ENCODE peak calls at places on chromosomes 5 and 9, in four cellular contexts. B is endothelial cell, R is AG04450, Z is RWPE2. M is an unnamed sample.

GRCh38 chr5:87421307-87421706 is 8.6 kb upstream of the CCNH start:
- DNase-seq in Z (no peak), R (no peak), B (no peak), M (no peak)

GRCh38 chr5:168607946-168608345 is 28.8 kb upstream of the PANK3 start:
- DNase-seq in R (no peak), Z (no peak), B (no peak), M (no peak)

GRCh38 chr9:134635431-134636141 is 6.0 kb upstream of the COL5A1 start:
- DNase-seq in B (no peak), R (no peak), Z (peak), M (no peak)

GRCh38 chr5:169785731-169786130 is 148.7 kb downstream of the DOCK2 start:
- DNase-seq in B (no peak), R (no peak), Z (no peak), M (no peak)

GRCh38 chr9:132577119-132577518 is 5.3 kb upstream of the BARHL1 start:
- DNase-seq in B (no peak), Z (no peak), R (no peak), M (no peak)

GRCh38 chr5:73532195-73532594 is 33.2 kb downstream of the ANKRA2 start:
- DNase-seq in R (no peak), Z (no peak), B (no peak), M (no peak)

GRCh38 chr9:91500509-91501011 is 76.9 kb upstream of the NFIL3 start:
- DNase-seq in B (no peak), R (peak), Z (no peak), M (no peak)

GRCh38 chr5:1110930-1111726 is 735 bp downstream of the SLC12A7 start:
- DNase-seq in B (peak), R (no peak), Z (no peak), M (no peak)

GRCh38 chr9:76394896-76395244 is 644 bp upstream of the RFK start:
- DNase-seq in B (peak), Z (no peak), R (no peak), M (no peak)

GRCh38 chr5:179345429-179346321 is at the start of gene ADAMTS2:
- DNase-seq in R (no peak), Z (no peak), B (no peak), M (peak)

GRCh38 chr5:179839328-179840256 is 18.9 kb downstream of the SQSTM1 start:
- DNase-seq in B (no peak), Z (no peak), R (no peak), M (no peak)

GRCh38 chr9:119289740-119290139 is 79.5 kb downstream of the BRINP1 start:
- DNase-seq in R (no peak), Z (no peak), B (peak), M (peak)

GRCh38 chr9:126149661-126150060 is 177.0 kb upstream of the MVB12B start:
- DNase-seq in R (no peak), Z (no peak), B (peak), M (no peak)

GRCh38 chr9:118473527-118473926 is 769.3 kb downstream of the TLR4 start:
- DNase-seq in R (no peak), Z (no peak), B (no peak), M (no peak)

GRCh38 chr5:125412051-125412560 is 665.7 kb upstream of the ZNF608 start:
- DNase-seq in R (no peak), B (no peak), Z (no peak), M (no peak)

GRCh38 chr9:128802482-128802881 is 15.4 kb downstream of the TBC1D13 start:
- DNase-seq in R (no peak), Z (no peak), B (no peak), M (no peak)

GRCh38 chr5:132777209-132778069 is at the start of gene SEPTIN8:
- DNase-seq in Z (no peak), R (no peak), B (peak), M (peak)

GRCh38 chr9:133008406-133008805 is 22.4 kb upstream of the GTF3C5 start:
- DNase-seq in B (no peak), R (no peak), Z (no peak), M (no peak)

GRCh38 chr5:36820900-36821299 is 55.7 kb upstream of the NIPBL start:
- DNase-seq in B (no peak), Z (no peak), R (no peak), M (no peak)

GRCh38 chr9:723308-723707 is 118.2 kb upstream of the DMRT1 start:
- DNase-seq in R (no peak), B (no peak), Z (no peak), M (no peak)

GRCh38 chr5:76703707-76704106 is 12.2 kb upstream of the F2R start:
- DNase-seq in Z (no peak), B (no peak), R (no peak), M (no peak)
- TF ChIP-seq CTCF in Z (no peak), B (no peak), R (no peak), M (no peak)

GRCh38 chr9:127627494-127627855 is 15.4 kb downstream of the STXBP1 start:
- DNase-seq in R (no peak), Z (no peak), B (no peak), M (no peak)

GRCh38 chr9:127628644-127629467 is 16.8 kb downstream of the STXBP1 start:
- DNase-seq in R (no peak), Z (no peak), B (no peak), M (no peak)

GRCh38 chr9:127626752-127627493 is 14.8 kb downstream of the STXBP1 start:
- DNase-seq in B (no peak), Z (no peak), R (no peak), M (no peak)

GRCh38 chr9:127633216-127633615 is 21.1 kb downstream of the STXBP1 start:
- DNase-seq in R (no peak), Z (no peak), B (no peak), M (no peak)

DNA sequence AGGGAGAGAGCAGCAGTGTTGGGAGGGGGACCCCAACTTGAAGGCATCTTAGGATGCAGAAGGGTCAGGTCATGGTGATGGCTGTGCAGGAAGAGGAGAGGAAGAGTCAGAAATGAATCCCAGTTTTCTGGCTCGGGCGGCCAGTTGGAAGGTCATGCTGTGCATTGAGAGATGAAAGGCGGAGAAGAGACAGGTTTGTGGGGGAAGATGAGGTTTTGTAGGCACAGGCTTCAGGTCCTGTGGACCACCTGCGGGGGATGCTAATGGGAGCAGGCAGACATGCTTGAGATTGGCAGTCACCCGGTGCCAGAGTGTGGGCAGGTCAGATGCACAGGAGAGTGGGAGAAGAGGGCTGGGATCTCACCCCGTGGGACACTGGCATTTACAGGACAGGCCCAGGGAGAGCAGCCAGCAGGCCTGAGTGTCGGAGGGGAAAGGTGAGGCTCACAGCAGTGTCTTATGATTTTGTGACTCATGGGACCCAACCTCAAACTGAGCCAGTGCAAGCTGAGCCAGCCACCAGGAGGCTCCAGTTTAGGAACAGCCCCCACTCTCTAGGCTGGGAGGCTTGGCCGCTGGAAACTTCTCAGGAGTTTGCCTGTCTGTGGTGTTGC is 17.5 kb downstream of the STXBP1 start:
- DNase-seq in Z (no peak), R (no peak), B (no peak), M (no peak)
- TF ChIP-seq CTCF in Z (no peak), R (peak), B (no peak), M (no peak)

GRCh38 chr5:54904425-54904824 is 81.0 kb downstream of the ESM1 start:
- DNase-seq in B (peak), Z (no peak), R (peak), M (no peak)
- TF ChIP-seq CTCF in B (peak), Z (peak), R (peak), M (peak)

GRCh38 chr9:124820606-124821246 is 32.5 kb upstream of the WDR38 start:
- DNase-seq in B (no peak), R (no peak), Z (no peak), M (no peak)

GRCh38 chr9:124821247-124821623 is 32.0 kb upstream of the WDR38 start:
- DNase-seq in B (no peak), Z (no peak), R (no peak), M (no peak)

GRCh38 chr9:124814178-124814535 is 37.2 kb downstream of the OLFML2A start:
- DNase-seq in B (no peak), Z (no peak), R (no peak), M (no peak)

GRCh38 chr9:124815601-124816000 is 37.7 kb upstream of the WDR38 start:
- DNase-seq in B (no peak), Z (no peak), R (no peak), M (no peak)

DNA sequence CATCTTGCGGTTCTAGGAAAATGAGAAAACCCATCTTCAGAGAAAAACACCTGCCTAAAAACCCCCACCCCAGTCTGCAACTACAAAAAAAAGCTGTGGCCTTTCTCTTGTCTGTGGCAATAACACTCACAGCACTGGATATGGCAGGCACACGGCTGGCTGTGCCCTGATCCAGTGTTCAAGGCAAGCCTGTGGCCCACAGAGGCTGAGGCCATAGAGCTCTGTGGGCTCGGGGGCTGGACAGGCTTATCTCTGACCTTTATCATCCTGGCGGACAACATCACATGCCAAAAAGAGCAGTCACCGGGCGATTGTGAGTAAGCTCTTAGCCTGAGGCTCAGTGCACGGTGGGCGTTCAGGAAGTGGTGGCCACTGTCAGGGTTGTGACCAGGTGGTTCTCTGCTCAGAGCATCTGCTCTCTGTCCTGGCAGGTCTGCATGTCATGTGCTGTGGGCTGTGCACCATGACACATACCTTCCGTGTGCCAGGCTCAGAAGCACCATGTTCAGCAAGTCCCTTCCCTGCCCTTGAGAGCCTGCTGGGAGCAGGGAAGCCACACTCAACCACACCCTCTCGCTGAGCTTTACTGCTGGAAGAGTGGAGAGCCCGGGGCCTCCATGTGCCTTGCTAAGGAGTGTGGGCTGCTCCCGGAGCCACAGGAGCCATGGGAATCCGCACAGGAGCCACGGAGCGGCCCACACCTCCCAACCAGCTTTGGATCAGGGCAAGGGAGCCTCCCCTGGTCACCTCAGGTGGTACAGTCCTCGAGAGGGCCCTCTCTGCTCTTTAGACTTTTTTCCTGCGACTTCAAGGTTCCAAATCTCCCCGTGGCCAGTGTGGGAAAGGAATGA is 34.6 kb upstream of the WDR38 start:
- DNase-seq in Z (peak), R (no peak), B (no peak), M (no peak)
- TF ChIP-seq CTCF in Z (no peak), R (no peak), B (no peak), M (no peak)

DNA sequence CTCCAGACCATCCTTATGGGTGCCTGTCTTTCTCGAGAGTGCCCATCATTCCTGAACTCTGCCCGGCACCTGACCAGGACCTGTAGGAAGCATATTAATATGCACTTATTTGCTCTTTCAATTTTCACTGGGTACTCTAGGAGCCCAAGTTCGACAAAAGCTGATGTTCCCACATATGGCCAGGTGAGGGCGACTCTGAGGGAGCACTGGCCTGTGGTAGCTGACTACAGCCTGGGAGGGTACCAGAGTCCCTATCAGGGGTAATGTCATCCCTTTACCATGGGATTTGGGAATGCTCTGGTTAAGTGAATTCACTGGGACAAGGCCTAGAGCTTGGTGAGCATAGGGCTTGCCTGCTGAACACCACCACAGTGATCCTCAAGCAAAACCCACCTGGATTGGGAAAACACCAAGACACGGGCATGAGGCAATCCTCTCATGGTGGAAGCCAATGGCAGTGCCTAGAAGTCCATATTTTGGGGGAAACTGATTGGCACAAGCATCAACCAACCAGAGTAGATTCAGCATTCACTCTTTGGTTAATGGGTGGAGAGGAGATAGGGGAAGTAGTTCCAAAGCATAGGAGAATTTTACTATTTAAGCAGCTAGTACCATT is 112.2 kb downstream of the MTX3 start:
- DNase-seq in B (peak), R (no peak), Z (no peak), M (peak)
- TF ChIP-seq CTCF in B (peak), R (peak), Z (peak), M (peak)

DNA sequence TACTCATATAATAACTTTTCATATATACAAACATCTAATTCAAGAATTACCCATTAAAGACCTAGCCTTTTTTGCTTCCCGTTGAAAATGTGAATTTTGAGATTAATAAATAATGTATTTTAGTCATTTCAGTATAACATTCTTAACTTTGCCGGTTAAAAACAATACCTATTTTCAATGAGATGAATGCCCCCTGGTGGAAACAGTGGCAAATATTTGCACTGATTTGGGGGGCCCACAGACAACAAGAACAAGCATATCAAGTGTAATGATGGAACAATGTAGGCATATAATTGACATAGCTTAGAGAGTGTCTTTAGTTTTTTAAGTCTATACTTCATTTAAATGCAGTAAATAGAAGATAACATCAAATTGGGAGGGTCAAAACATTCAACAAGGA is 111.9 kb downstream of the NTRK2 start:
- DNase-seq in B (peak), R (no peak), Z (no peak), M (no peak)
- TF ChIP-seq CTCF in B (peak), R (peak), Z (peak), M (peak)

GRCh38 chr5:120326651-120327050 is 137.4 kb upstream of the PRR16 start:
- DNase-seq in R (peak), B (no peak), Z (no peak), M (no peak)

GRCh38 chr5:120330555-120330954 is 133.5 kb upstream of the PRR16 start:
- DNase-seq in Z (no peak), R (no peak), B (no peak), M (no peak)

GRCh38 chr5:120329095-120329494 is 135.0 kb upstream of the PRR16 start:
- DNase-seq in Z (no peak), B (no peak), R (no peak), M (no peak)

GRCh38 chr5:120327180-120327579 is 136.9 kb upstream of the PRR16 start:
- DNase-seq in Z (no peak), R (no peak), B (no peak), M (no peak)
- TF ChIP-seq CTCF in Z (peak), R (peak), B (no peak), M (no peak)